ENCODE peak calls at places on chromosomes 4 and X, in four cellular contexts. O is AML-193, Q is HFF-Myc, A is HTR-8/SVneo. P is an unnamed sample.

GRCh38 chrX:129954804-129955203 is 27.6 kb upstream of the BCORL1 start:
- DNase-seq in O (no peak), Q (no peak), A (no peak), P (no peak)

GRCh38 chr4:26557164-26557563 is 26.7 kb upstream of the TBC1D19 start:
- DNase-seq in O (no peak), Q (peak; percentile 51), A (no peak), P (no peak)

GRCh38 chr4:33724685-33725084 is 2519.6 kb downstream of the ARAP2 start:
- DNase-seq in O (no peak), Q (no peak), A (no peak), P (no peak)

GRCh38 chr4:147201016-147201415 is 255.4 kb upstream of the TTC29 start:
- DNase-seq in O (no peak), Q (no peak), A (no peak), P (no peak)

GRCh38 chrX:21382715-21383114 is 8.5 kb downstream of the CNKSR2 start:
- DNase-seq in O (no peak), Q (no peak), A (no peak), P (no peak)

GRCh38 chrX:2498781-2499302 is 1.9 kb downstream of the DHRSX start:
- DNase-seq in O (no peak), Q (no peak), A (no peak), P (no peak)

GRCh38 chr4:54585321-54586000 is 72.3 kb upstream of the KIT start:
- DNase-seq in O (no peak), Q (no peak), A (no peak), P (no peak)

GRCh38 chrX:22952011-22952410 is 47.7 kb upstream of the DDX53 start:
- DNase-seq in O (no peak), Q (no peak), A (peak; percentile 28), P (no peak)

GRCh38 chr4:42296196-42296595 is 101.1 kb upstream of the SHISA3 start:
- DNase-seq in O (no peak), Q (no peak), A (no peak), P (no peak)

GRCh38 chr4:26900765-26901164 is 40.1 kb downstream of the STIM2 start:
- DNase-seq in O (no peak), Q (no peak), A (no peak), P (no peak)

GRCh38 chrX:119228506-119229290 is 7.4 kb upstream of the PGRMC1 start:
- DNase-seq in O (no peak), Q (peak; percentile 75), A (no peak), P (no peak)

GRCh38 chr4:5125326-5125725 is 74.0 kb downstream of the STK32B start:
- DNase-seq in O (no peak), Q (no peak), A (no peak), P (no peak)

GRCh38 chr4:158996669-158997074 is 106.2 kb upstream of the RAPGEF2 start:
- DNase-seq in O (no peak), Q (peak; percentile 91), A (peak; percentile 75), P (no peak)

GRCh38 chrX:39762266-39762841 is 335.4 kb downstream of the BCOR start:
- DNase-seq in O (no peak), Q (no peak), A (no peak), P (no peak)

GRCh38 chr4:6840062-6840976 is 57.8 kb downstream of the KIAA0232 start:
- DNase-seq in O (no peak), Q (peak; percentile 57), A (no peak), P (no peak)

GRCh38 chr4:73836373-73837269 is at the start of gene CXCL6:
- DNase-seq in O (no peak), Q (no peak), A (no peak), P (no peak)

GRCh38 chr4:129264008-129264657 is 168.2 kb downstream of the C4orf33 start:
- DNase-seq in O (no peak), Q (no peak), A (no peak), P (no peak)

GRCh38 chrX:56564182-56564885 is 907 bp downstream of the UBQLN2 start:
- DNase-seq in O (no peak), Q (no peak), A (no peak), P (no peak)

GRCh38 chr4:141635726-141636076 is 682 bp upstream of the IL15 start:
- DNase-seq in O (no peak), Q (no peak), A (no peak), P (no peak)

GRCh38 chr4:1792832-1793495 is at the start of gene FGFR3:
- DNase-seq in O (no peak), Q (no peak), A (peak; percentile 79), P (no peak)

GRCh38 chr4:6120361-6120760 is 80.0 kb downstream of the JAKMIP1 start:
- DNase-seq in O (no peak), Q (no peak), A (no peak), P (no peak)

GRCh38 chr4:72449705-72450104 is 119.3 kb downstream of the ADAMTS3 start:
- DNase-seq in O (no peak), Q (no peak), A (no peak), P (no peak)

GRCh38 chr4:94758700-94759399 is 1.1 kb downstream of the BMPR1B start:
- DNase-seq in O (no peak), Q (no peak), A (no peak), P (no peak)

GRCh38 chrX:101550825-101551767 is 749 bp downstream of the ARMCX1 start:
- DNase-seq in O (no peak), Q (no peak), A (peak; percentile 15), P (no peak)

GRCh38 chrX:52337410-52337809 is 31.4 kb upstream of the XAGE2 start:
- DNase-seq in O (no peak), Q (no peak), A (no peak), P (no peak)

GRCh38 chr4:76993787-76994641 is 44.5 kb downstream of the SEPTIN11 start:
- DNase-seq in O (no peak), Q (no peak), A (no peak), P (no peak)

GRCh38 chrX:148905376-148905775 is 405.0 kb downstream of the AFF2 start:
- DNase-seq in O (no peak), Q (no peak), A (no peak), P (no peak)

GRCh38 chr4:152981278-152981677 is 45.2 kb downstream of the FHDC1 start:
- DNase-seq in O (no peak), Q (no peak), A (peak; percentile 39), P (no peak)